ENCODE peak calls at places on chromosomes 7 and 10, in ten cellular contexts. F is esophagus squamous epithelium, I is GM23248, D is lung, W is heart left ventricle, B is lower lobe of right lung, G is keratinocyte, R is mesenchymal stem cell, H is upper lobe of right lung, Z is A549. T is an unnamed sample.

GRCh38 chr7:66845382-66846095 is 75.5 kb upstream of the TMEM248 start:
- DNase-seq in R (no peak), Z (no peak), G (no peak), H (no peak), D (no peak), W (no peak), I (peak; percentile 29), B (peak; percentile 53), F (no peak), T (no peak)

GRCh38 chr7:107874605-107875446 is 16.2 kb upstream of the DLD start:
- DNase-seq in H (no peak), D (no peak), G (no peak), W (no peak), Z (peak; percentile 44), R (peak; percentile 70), I (peak; percentile 81), B (no peak), F (no peak), T (peak; percentile 40)

GRCh38 chr10:3091346-3091787 is 24.0 kb downstream of the PFKP start:
- DNase-seq in Z (no peak), G (peak; percentile 91), D (peak; percentile 83), I (peak; percentile 89), H (peak; percentile 81), F (no peak), B (peak; percentile 79), R (peak; percentile 64), W (no peak), T (peak; percentile 72)

GRCh38 chr10:22605168-22605567 is 109.2 kb downstream of the PIP4K2A start:
- DNase-seq in F (no peak), Z (no peak), D (no peak), B (no peak), W (no peak), R (peak; percentile 90), H (no peak), G (no peak), I (peak; percentile 89), T (no peak)

GRCh38 chr10:1358860-1359598 is 302.8 kb downstream of the WDR37 start:
- DNase-seq in H (no peak), D (no peak), I (no peak), Z (no peak), R (no peak), G (no peak), F (no peak), W (no peak), B (no peak), T (no peak)

GRCh38 chr10:5538446-5538845 is 13.7 kb downstream of the CALML3 start:
- DNase-seq in Z (no peak), F (no peak), I (peak; percentile 48), R (peak; percentile 54), H (peak; percentile 31), G (no peak), D (no peak), W (no peak), B (no peak), T (no peak)

GRCh38 chr7:6729492-6730342 is 23.0 kb upstream of the ZNF12 start:
- DNase-seq in G (no peak), R (peak; percentile 92), Z (peak; percentile 80), D (peak; percentile 95), I (peak; percentile 93), F (peak; percentile 55), H (peak; percentile 97), B (peak; percentile 97), W (peak; percentile 97), T (peak; percentile 93)

GRCh38 chr7:131232768-131233167 is 94.9 kb upstream of the MKLN1 start:
- DNase-seq in G (no peak), B (no peak), D (no peak), H (no peak), F (no peak), I (no peak), W (no peak), Z (no peak), R (no peak), T (no peak)

GRCh38 chr7:44750921-44751571 is 2.4 kb downstream of the ZMIZ2 start:
- DNase-seq in H (peak; percentile 67), F (no peak), R (peak; percentile 81), I (no peak), G (no peak), W (no peak), B (no peak), D (no peak), Z (no peak), T (peak; percentile 51)

DNA sequence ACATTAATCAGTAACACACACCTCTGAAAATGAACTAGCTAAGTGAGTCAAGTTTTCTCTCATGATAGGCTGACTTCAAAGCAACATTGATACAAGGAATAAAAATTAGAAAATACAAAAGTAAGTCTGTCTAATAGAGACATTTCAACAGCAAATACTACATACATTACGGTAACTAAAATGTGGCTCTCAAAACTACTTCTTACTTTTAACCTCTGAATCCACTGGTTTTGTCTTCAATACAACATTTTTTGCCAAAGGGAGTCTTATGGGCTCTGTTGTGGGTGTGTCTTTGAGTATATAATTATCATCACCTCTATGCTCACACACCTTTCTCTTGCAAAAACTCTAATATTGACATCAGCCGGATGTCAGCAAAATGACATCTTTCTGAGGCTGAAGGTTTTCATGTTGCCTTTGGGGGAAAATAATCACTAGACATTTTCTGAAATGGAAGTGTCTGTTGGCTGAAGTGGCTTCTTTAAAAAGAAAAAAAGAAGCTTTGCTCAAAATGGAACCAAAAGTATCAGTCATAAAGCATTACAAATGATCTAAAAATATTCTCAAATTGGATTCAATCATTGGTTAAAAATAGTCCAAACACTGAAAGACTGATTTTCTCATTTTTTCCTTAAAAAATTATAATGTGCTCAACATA is 41.8 kb upstream of the FAM133B start:
- DNase-seq in I (peak; percentile 13), D (no peak), G (no peak), W (no peak), Z (no peak), R (no peak), B (no peak), H (no peak), F (no peak), T (no peak)
- H3K27ac ChIP-seq in I (peak overlapping the region; percentile 62), D (no peak overlapping the region), G (no peak overlapping the region), W (no peak overlapping the region), Z (peak overlapping the region; percentile 31), R (peak overlapping the region; percentile 66), B (no peak overlapping the region), H (no peak overlapping the region), F (no peak overlapping the region), T (peak overlapping the region; percentile 6)

GRCh38 chr7:41987-42386 is 150.4 kb upstream of the FAM20C start:
- DNase-seq in W (no peak), H (peak; percentile 23), B (peak; percentile 14), Z (no peak), F (no peak), D (no peak), G (no peak), R (no peak), I (peak; percentile 59), T (peak; percentile 33)

GRCh38 chr7:43791-44540 is 148.4 kb upstream of the FAM20C start:
- DNase-seq in R (no peak), F (no peak), I (no peak), Z (no peak), D (no peak), G (no peak), W (no peak), H (peak; percentile 30), B (peak; percentile 16), T (no peak)

GRCh38 chr7:44541-44896 is 147.9 kb upstream of the FAM20C start:
- DNase-seq in Z (no peak), G (no peak), D (no peak), F (no peak), R (no peak), H (no peak), W (no peak), I (no peak), B (peak; percentile 20), T (peak; percentile 2)

GRCh38 chr7:45120-46090 is 147.0 kb upstream of the FAM20C start:
- DNase-seq in D (no peak), I (peak; percentile 20), F (no peak), R (no peak), G (no peak), W (no peak), B (peak; percentile 16), Z (no peak), H (peak; percentile 30), T (peak; percentile 6)

DNA sequence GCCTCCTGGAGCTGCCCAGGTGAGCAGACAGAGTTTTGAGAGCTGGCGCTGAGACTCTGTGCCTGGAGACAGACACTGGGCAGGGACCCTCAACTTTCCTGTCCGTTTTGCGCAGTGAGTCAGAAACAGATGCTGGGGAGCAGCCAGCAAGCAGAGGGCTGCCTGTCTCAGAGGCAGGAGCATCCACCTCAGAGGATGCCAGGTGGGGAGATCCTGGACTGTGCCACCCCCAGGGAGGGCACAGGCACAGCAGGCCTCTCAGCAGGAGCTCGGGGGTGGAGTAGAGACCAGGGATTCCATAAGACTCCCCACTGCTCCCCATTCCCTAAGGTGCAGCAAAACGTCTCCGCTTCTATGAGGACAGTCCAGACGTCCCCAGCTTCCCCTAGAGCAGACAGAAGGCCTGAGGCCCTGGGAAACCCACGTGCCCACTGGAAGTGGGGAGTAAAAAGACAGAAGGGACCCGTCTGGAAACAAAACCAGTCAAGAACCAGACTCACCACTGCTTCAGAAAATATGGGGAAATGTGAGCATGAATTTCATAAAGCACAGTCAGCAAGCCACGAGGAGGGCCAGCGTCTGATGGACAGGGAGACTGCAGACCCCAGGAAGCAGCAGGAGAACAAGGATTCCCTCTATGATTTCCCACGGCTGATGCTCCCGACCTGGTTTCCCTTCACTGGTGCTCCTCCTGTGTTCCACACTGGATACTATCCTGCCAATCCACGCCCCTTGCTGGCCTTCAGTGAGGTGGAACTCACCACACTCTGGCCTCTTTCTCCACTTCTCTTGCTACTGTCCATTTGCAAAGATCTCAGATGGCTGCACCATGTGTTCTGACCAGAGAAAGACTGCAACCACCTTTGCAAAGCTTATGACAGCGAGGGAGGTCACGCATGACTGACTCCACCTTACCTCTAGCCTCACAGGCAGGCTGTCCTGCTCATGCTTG is 151.3 kb upstream of the FAM20C start:
- DNase-seq in B (peak; percentile 49), D (no peak), H (peak; percentile 48), G (no peak), F (no peak), I (no peak), W (no peak), R (no peak), Z (no peak), T (peak; percentile 11)
- H3K4me1 ChIP-seq in B (peaks cover 12% of the 10 kb centered on the region), D (peaks cover 3% of the 10 kb centered on the region), H (no peaks in the 10 kb centered on the region), G (no peaks in the 10 kb centered on the region), F (peaks cover 14% of the 10 kb centered on the region), I (peaks cover 8% of the 10 kb centered on the region), W (no peaks in the 10 kb centered on the region), R (peaks cover 2% of the 10 kb centered on the region), Z (no peaks in the 10 kb centered on the region), T (no peaks in the 10 kb centered on the region)

GRCh38 chr7:23698822-23699221 is 11.2 kb upstream of the STK31 start:
- DNase-seq in B (no peak), R (no peak), F (no peak), W (no peak), Z (no peak), G (no peak), D (no peak), I (no peak), H (no peak), T (no peak)
- H3K27ac ChIP-seq in B (no peak overlapping the region), R (no peak overlapping the region), F (no peak overlapping the region), W (no peak overlapping the region), Z (no peak overlapping the region), G (no peak overlapping the region), D (no peak overlapping the region), I (no peak overlapping the region), H (no peak overlapping the region), T (no peak overlapping the region)

GRCh38 chr7:98351136-98351535 is 49.8 kb downstream of the BAIAP2L1 start:
- DNase-seq in R (no peak), B (no peak), I (no peak), D (no peak), W (no peak), Z (no peak), G (no peak), H (no peak), F (no peak), T (no peak)
- H3K4me1 ChIP-seq in R (peaks cover 25% of the 10 kb centered on the region), B (peaks cover 8% of the 10 kb centered on the region), I (peaks cover 32% of the 10 kb centered on the region), D (no peaks in the 10 kb centered on the region), W (no peaks in the 10 kb centered on the region), Z (peaks cover 58% of the 10 kb centered on the region), G (peaks cover 29% of the 10 kb centered on the region), H (peaks cover 16% of the 10 kb centered on the region), F (peaks cover 6% of the 10 kb centered on the region), T (no peaks in the 10 kb centered on the region)

T was measured in adrenal gland.